ENCODE peak calls at places on chromosomes 5 and 9, in six cellular contexts. A is H9, Z is hippocampal formation, D is CD14-positive monocyte, U is RPMI8226, O is Caki2. L is an unnamed sample.

GRCh38 chr5:12119657-12120056 is 215.4 kb upstream of the CTNND2 start:
- DNase-seq in D (no peak), Z (no peak), U (no peak), O (no peak), A (no peak), L (no peak)

GRCh38 chr5:65152131-65152530 is 329.6 kb downstream of the ADAMTS6 start:
- DNase-seq in Z (no peak), O (no peak), D (no peak), U (no peak), A (no peak), L (no peak)

GRCh38 chr9:127741831-127742434 is 6.8 kb upstream of the TOR2A start:
- DNase-seq in D (no peak), O (peak), Z (peak), U (no peak), A (peak), L (peak)

GRCh38 chr5:126848253-126848652 is 71.3 kb downstream of the LMNB1 start:
- DNase-seq in U (no peak), O (no peak), A (no peak), Z (no peak), D (no peak), L (no peak)

GRCh38 chr9:116701940-116702642 is 15.0 kb downstream of the TRIM32 start:
- DNase-seq in O (no peak), A (no peak), Z (no peak), U (no peak), D (no peak), L (no peak)

GRCh38 chr5:1014346-1014745 is 5.7 kb downstream of the NKD2 start:
- DNase-seq in A (no peak), Z (no peak), D (no peak), O (no peak), U (no peak), L (no peak)

GRCh38 chr5:81925012-81925411 is 46.8 kb upstream of the ATG10 start:
- DNase-seq in Z (no peak), U (no peak), A (no peak), D (no peak), O (no peak), L (no peak)

GRCh38 chr5:169581580-169582227 is 1.9 kb upstream of the SPDL1 start:
- DNase-seq in U (peak), O (peak), D (peak), A (peak), Z (peak), L (peak)

GRCh38 chr9:91676042-91676441 is 252.4 kb upstream of the NFIL3 start:
- DNase-seq in U (peak), A (no peak), O (peak), Z (no peak), D (no peak), L (no peak)

GRCh38 chr5:65243161-65243560 is 238.6 kb downstream of the ADAMTS6 start:
- DNase-seq in U (no peak), O (no peak), Z (no peak), D (no peak), A (no peak), L (no peak)

GRCh38 chr9:115042781-115043509 is 75.0 kb downstream of the TNC start:
- DNase-seq in A (no peak), U (no peak), D (no peak), Z (no peak), O (no peak), L (no peak)

GRCh38 chr9:93829271-93830223 is 125.6 kb downstream of the BARX1 start:
- DNase-seq in O (no peak), D (no peak), A (no peak), Z (no peak), U (no peak), L (no peak)

GRCh38 chr9:137193771-137194170 is 5.3 kb downstream of the SSNA1 start:
- DNase-seq in U (no peak), O (no peak), D (no peak), Z (no peak), A (no peak), L (no peak)

GRCh38 chr5:115749016-115749415 is 67.4 kb downstream of the CDO1 start:
- DNase-seq in D (no peak), A (no peak), Z (no peak), U (no peak), O (no peak), L (no peak)

GRCh38 chr5:378301-378891 is 56.9 kb downstream of the AHRR start:
- DNase-seq in Z (no peak), A (peak), D (peak), O (no peak), U (no peak), L (no peak)

GRCh38 chr9:2041736-2042135 is 26.6 kb downstream of the SMARCA2 start:
- DNase-seq in Z (no peak), D (no peak), U (no peak), A (no peak), O (no peak), L (no peak)

GRCh38 chr9:38145526-38146053 is 76.6 kb upstream of the SHB start:
- DNase-seq in A (peak), Z (no peak), U (no peak), O (no peak), D (no peak), L (no peak)

GRCh38 chr5:74384851-74385250 is 255.7 kb downstream of the ENC1 start:
- DNase-seq in A (no peak), O (no peak), U (no peak), Z (no peak), D (no peak), L (no peak)

GRCh38 chr9:37251452-37251851 is 131.1 kb downstream of the ZCCHC7 start:
- DNase-seq in D (no peak), O (no peak), A (peak), Z (no peak), U (no peak), L (no peak)

GRCh38 chr9:122835313-122835731 is 6.9 kb upstream of the PDCL start:
- DNase-seq in D (no peak), Z (no peak), U (no peak), O (no peak), A (peak), L (no peak)

GRCh38 chr9:115134941-115135340 is 17.0 kb upstream of the TNC start:
- DNase-seq in U (no peak), Z (no peak), D (no peak), O (no peak), A (no peak), L (no peak)

GRCh38 chr9:94768766-94769165 is 42.3 kb downstream of the AOPEP start:
- DNase-seq in Z (no peak), A (no peak), O (no peak), D (no peak), U (no peak), L (no peak)

GRCh38 chr9:127098916-127099315 is 23.5 kb downstream of the ANGPTL2 start:
- DNase-seq in O (no peak), A (no peak), D (no peak), Z (no peak), U (no peak), L (no peak)

L was measured in globus pallidus.